ENCODE peak calls at places on chromosomes 12 and 14, in eight cellular contexts. One of them, this sample, is unnamed. For H3K4me1, the result is how much of the 10 kb centered on the place peaks cover.

GRCh38 chr14:91419044-91419397 is 1.4 kb upstream of the CCDC88C start:
- DNase-seq in DND-41: no peak
- DNase-seq in mammary epithelial cell: no peak
- DNase-seq in H9: no peak
- DNase-seq in PC-3: no peak
- DNase-seq in IMR-90: no peak
- DNase-seq in K562: no peak
- DNase-seq in PC-9: no peak
- DNase-seq in this sample: no peak

GRCh38 chr12:54036620-54037359 is 3.9 kb downstream of the HOXC5 start:
- DNase-seq in DND-41: peak
- DNase-seq in mammary epithelial cell: peak
- DNase-seq in H9: no peak
- DNase-seq in PC-3: peak
- DNase-seq in IMR-90: no peak
- DNase-seq in K562: no peak
- DNase-seq in PC-9: no peak
- DNase-seq in this sample: no peak

GRCh38 chr14:104678346-104678745 is 11.1 kb upstream of the INF2 start:
- DNase-seq in DND-41: peak
- DNase-seq in mammary epithelial cell: no peak
- DNase-seq in H9: no peak
- DNase-seq in PC-3: no peak
- DNase-seq in IMR-90: peak
- DNase-seq in K562: peak
- DNase-seq in PC-9: no peak
- DNase-seq in this sample: no peak

GRCh38 chr12:1501695-1502440 is 92.5 kb downstream of the FBXL14 start:
- DNase-seq in DND-41: no peak
- DNase-seq in mammary epithelial cell: no peak
- DNase-seq in H9: peak
- DNase-seq in PC-3: no peak
- DNase-seq in IMR-90: no peak
- DNase-seq in K562: no peak
- DNase-seq in PC-9: no peak
- DNase-seq in this sample: no peak

GRCh38 chr14:24250354-24250753 is 7.9 kb upstream of the TINF2 start:
- DNase-seq in DND-41: no peak
- DNase-seq in mammary epithelial cell: no peak
- DNase-seq in H9: no peak
- DNase-seq in PC-3: no peak
- DNase-seq in IMR-90: no peak
- DNase-seq in K562: no peak
- DNase-seq in PC-9: no peak
- DNase-seq in this sample: no peak

GRCh38 chr14:60025586-60025985 is 66.1 kb upstream of the PCNX4 start:
- DNase-seq in DND-41: no peak
- DNase-seq in mammary epithelial cell: no peak
- DNase-seq in H9: no peak
- DNase-seq in PC-3: no peak
- DNase-seq in IMR-90: no peak
- DNase-seq in K562: no peak
- DNase-seq in PC-9: no peak
- DNase-seq in this sample: no peak

GRCh38 chr12:80598004-80598606 is 109.3 kb upstream of the MYF6 start:
- DNase-seq in DND-41: no peak
- DNase-seq in mammary epithelial cell: peak
- DNase-seq in H9: no peak
- DNase-seq in PC-3: peak
- DNase-seq in IMR-90: peak
- DNase-seq in K562: no peak
- DNase-seq in PC-9: no peak
- DNase-seq in this sample: peak

GRCh38 chr12:122086088-122086487 is 7.5 kb downstream of the MLXIP start:
- DNase-seq in DND-41: no peak
- DNase-seq in mammary epithelial cell: no peak
- DNase-seq in H9: no peak
- DNase-seq in PC-3: no peak
- DNase-seq in IMR-90: no peak
- DNase-seq in K562: no peak
- DNase-seq in PC-9: no peak
- DNase-seq in this sample: no peak

GRCh38 chr12:108047130-108047550 is 81.9 kb upstream of the WSCD2 start:
- DNase-seq in DND-41: no peak
- DNase-seq in mammary epithelial cell: no peak
- DNase-seq in H9: no peak
- DNase-seq in PC-3: no peak
- DNase-seq in IMR-90: no peak
- DNase-seq in K562: no peak
- DNase-seq in PC-9: no peak
- DNase-seq in this sample: peak

GRCh38 chr12:120223458-120224303 is 22.8 kb upstream of the RPLP0 start:
- DNase-seq in DND-41: no peak
- DNase-seq in mammary epithelial cell: peak
- DNase-seq in H9: no peak
- DNase-seq in PC-3: no peak
- DNase-seq in IMR-90: peak
- DNase-seq in K562: no peak
- DNase-seq in PC-9: no peak
- DNase-seq in this sample: no peak
- H3K4me1 ChIP-seq in DND-41: under half
- H3K4me1 ChIP-seq in mammary epithelial cell: under half
- H3K4me1 ChIP-seq in H9: under half
- H3K4me1 ChIP-seq in PC-3: under half
- H3K4me1 ChIP-seq in IMR-90: under half
- H3K4me1 ChIP-seq in K562: under half
- H3K4me1 ChIP-seq in PC-9: under half
- H3K4me1 ChIP-seq in this sample: under half

GRCh38 chr12:2877047-2877958 is at the start of the genes FOXM1 and RHNO1:
- DNase-seq in DND-41: peak
- DNase-seq in mammary epithelial cell: peak
- DNase-seq in H9: peak
- DNase-seq in PC-3: peak
- DNase-seq in IMR-90: peak
- DNase-seq in K562: peak
- DNase-seq in PC-9: peak
- DNase-seq in this sample: peak
- TF ChIP-seq CTCF in DND-41: no peak
- TF ChIP-seq CTCF in mammary epithelial cell: no peak
- TF ChIP-seq CTCF in H9: peak
- TF ChIP-seq CTCF in PC-3: no peak
- TF ChIP-seq CTCF in IMR-90: peak
- TF ChIP-seq CTCF in K562: no peak
- TF ChIP-seq CTCF in PC-9: no peak
- TF ChIP-seq CTCF in this sample: no peak

DNA sequence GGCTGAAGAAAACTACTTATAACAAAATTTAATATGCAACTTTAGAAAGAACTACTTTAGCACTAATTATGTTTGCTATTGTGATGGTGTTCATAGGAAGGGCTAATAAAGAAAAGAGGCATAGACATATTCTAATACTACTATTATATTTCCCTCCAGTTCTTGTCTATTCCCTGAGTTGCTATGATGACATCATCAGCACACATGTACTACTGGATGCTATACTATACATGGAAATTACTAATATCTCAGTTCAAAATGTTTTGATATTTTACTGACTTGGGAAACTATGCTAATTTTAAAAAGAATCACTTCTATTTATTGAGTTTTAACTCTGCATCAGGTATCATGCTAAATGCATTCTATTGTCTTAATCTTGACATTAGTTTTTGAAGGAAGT is 101.6 kb downstream of the EPS8 start:
- DNase-seq in DND-41: no peak
- DNase-seq in mammary epithelial cell: no peak
- DNase-seq in H9: no peak
- DNase-seq in PC-3: no peak
- DNase-seq in IMR-90: no peak
- DNase-seq in K562: no peak
- DNase-seq in PC-9: no peak
- DNase-seq in this sample: no peak
- H2AFZ ChIP-seq in DND-41: no peak
- H2AFZ ChIP-seq in mammary epithelial cell: no peak
- H2AFZ ChIP-seq in H9: no peak
- H2AFZ ChIP-seq in PC-3: no peak
- H2AFZ ChIP-seq in IMR-90: no peak
- H2AFZ ChIP-seq in K562: no peak
- H2AFZ ChIP-seq in PC-9: no peak
- H2AFZ ChIP-seq in this sample: no peak

GRCh38 chr12:55706840-55707671 is 648 bp downstream of the ITGA7 start:
- DNase-seq in DND-41: no peak
- DNase-seq in mammary epithelial cell: no peak
- DNase-seq in H9: peak
- DNase-seq in PC-3: no peak
- DNase-seq in IMR-90: no peak
- DNase-seq in K562: no peak
- DNase-seq in PC-9: no peak
- DNase-seq in this sample: no peak
- H3K4me1 ChIP-seq in DND-41: under half
- H3K4me1 ChIP-seq in mammary epithelial cell: under half
- H3K4me1 ChIP-seq in H9: under half
- H3K4me1 ChIP-seq in PC-3: under half
- H3K4me1 ChIP-seq in IMR-90: under half
- H3K4me1 ChIP-seq in K562: under half
- H3K4me1 ChIP-seq in PC-9: under half
- H3K4me1 ChIP-seq in this sample: under half

This sample was measured in MM.1S.